ENCODE peak calls at places on chromosomes 13 and 19, in eight cellular contexts. R is cardiac fibroblast, P is stomach, F is fibroblast of lung, Z is lung, I is IMR-90, U is endothelial cell of umbilical vein, M is foreskin fibroblast. D is an unnamed sample.

GRCh38 chr13:63516124-63516523 is 2100.5 kb upstream of the PCDH20 start:
- DNase-seq in P (no peak), U (no peak), I (peak), F (peak), Z (no peak), M (no peak), R (no peak), D (no peak)

GRCh38 chr13:46184277-46184699 is 2.3 kb upstream of the LCP1 start:
- DNase-seq in I (no peak), M (no peak), Z (no peak), R (peak), U (peak), P (peak), F (no peak), D (peak)

GRCh38 chr19:55146648-55147218 is 2.3 kb downstream of the TNNT1 start:
- DNase-seq in I (no peak), F (no peak), Z (no peak), M (no peak), P (no peak), R (no peak), U (no peak), D (no peak)

GRCh38 chr13:105406551-105406950 is 1128.9 kb downstream of the EFNB2 start:
- DNase-seq in Z (no peak), U (no peak), R (no peak), I (no peak), P (no peak), M (no peak), F (no peak), D (no peak)

GRCh38 chr19:7636691-7637373 is at the start of gene STXBP2:
- DNase-seq in M (no peak), R (peak), U (peak), F (no peak), Z (peak), I (no peak), P (peak), D (peak)

GRCh38 chr13:21208755-21209154 is 32.3 kb downstream of the MRPL57 start:
- DNase-seq in M (no peak), P (no peak), I (no peak), F (no peak), U (no peak), R (no peak), Z (no peak), D (peak)

GRCh38 chr19:8576273-8576993 is 809 bp downstream of the MYO1F start:
- DNase-seq in U (no peak), F (no peak), M (no peak), R (no peak), Z (peak), P (no peak), I (no peak), D (no peak)

GRCh38 chr19:48940902-48941301 is 7.4 kb downstream of the DHDH start:
- DNase-seq in U (no peak), P (no peak), Z (no peak), F (no peak), M (no peak), I (no peak), R (no peak), D (no peak)

GRCh38 chr13:78370231-78370630 is 233.1 kb downstream of the POU4F1 start:
- DNase-seq in I (no peak), P (no peak), Z (no peak), M (no peak), F (no peak), R (no peak), U (no peak), D (no peak)

GRCh38 chr13:87975035-87975434 is 303.9 kb downstream of the SLITRK5 start:
- DNase-seq in I (no peak), M (peak), R (no peak), F (peak), U (no peak), P (no peak), Z (no peak), D (peak)

GRCh38 chr13:107574517-107575215 is 640.7 kb downstream of the LIG4 start:
- DNase-seq in U (peak), P (no peak), I (peak), R (no peak), F (peak), Z (no peak), M (no peak), D (peak)

GRCh38 chr13:98297043-98297442 is 120.0 kb upstream of the RNF113B start:
- DNase-seq in R (no peak), Z (no peak), U (no peak), M (no peak), F (no peak), P (no peak), I (no peak), D (no peak)

GRCh38 chr13:30863231-30863630 is 42.8 kb upstream of the MEDAG start:
- DNase-seq in M (no peak), Z (no peak), R (no peak), P (no peak), F (no peak), I (no peak), U (no peak), D (no peak)

GRCh38 chr19:47247308-47247990 is 8.9 kb upstream of the CCDC9 start:
- DNase-seq in Z (peak), P (peak), M (no peak), U (peak), I (peak), F (peak), R (peak), D (peak)

GRCh38 chr13:44668707-44669106 is 92.6 kb upstream of the TSC22D1 start:
- DNase-seq in I (peak), M (no peak), Z (no peak), F (peak), P (no peak), R (peak), U (peak), D (no peak)
- H3K4me3 ChIP-seq in I (no peak), M (no peak), Z (no peak), F (no peak), P (no peak), R (no peak), U (no peak), D (no peak)

DNA sequence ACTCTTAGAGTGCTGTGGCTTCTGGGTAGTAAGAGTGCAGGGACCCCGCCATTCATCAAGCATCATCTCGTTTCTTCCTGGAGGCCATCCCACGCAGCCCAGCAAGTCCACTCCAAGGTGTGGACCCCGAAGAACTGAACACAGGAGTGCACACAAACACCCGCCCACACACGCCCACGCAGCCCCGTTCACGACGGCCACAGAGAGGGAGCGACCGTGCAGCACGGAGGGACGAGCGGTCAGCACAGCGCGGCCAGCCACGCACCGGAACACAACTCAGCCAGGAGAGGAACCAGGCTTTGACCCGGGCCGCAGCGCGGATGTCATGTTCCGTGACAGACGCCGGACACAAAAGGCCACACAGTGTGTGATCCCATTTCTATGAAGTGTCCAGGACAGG is 18.2 kb upstream of the RANBP3 start:
- DNase-seq in Z (no peak), M (no peak), U (no peak), F (no peak), I (no peak), R (no peak), P (no peak), D (no peak)
- TF ChIP-seq CTCF in Z (no peak), M (no peak), U (no peak), F (no peak), I (no peak), R (no peak), P (no peak), D (no peak)

GRCh38 chr19:13207237-13208130 is 57.3 kb downstream of the IER2 start:
- DNase-seq in P (no peak), R (peak), F (no peak), I (no peak), M (peak), U (no peak), Z (no peak), D (no peak)

GRCh38 chr19:13210941-13211340 is 60.7 kb downstream of the IER2 start:
- DNase-seq in U (no peak), M (no peak), R (no peak), P (no peak), F (no peak), Z (no peak), I (no peak), D (no peak)

GRCh38 chr19:13208131-13208963 is 58.1 kb downstream of the IER2 start:
- DNase-seq in R (peak), Z (peak), M (peak), U (peak), I (peak), F (peak), P (peak), D (peak)

GRCh38 chr19:13209797-13210775 is 59.9 kb downstream of the IER2 start:
- DNase-seq in R (no peak), U (no peak), I (no peak), Z (no peak), M (no peak), P (no peak), F (no peak), D (no peak)

DNA sequence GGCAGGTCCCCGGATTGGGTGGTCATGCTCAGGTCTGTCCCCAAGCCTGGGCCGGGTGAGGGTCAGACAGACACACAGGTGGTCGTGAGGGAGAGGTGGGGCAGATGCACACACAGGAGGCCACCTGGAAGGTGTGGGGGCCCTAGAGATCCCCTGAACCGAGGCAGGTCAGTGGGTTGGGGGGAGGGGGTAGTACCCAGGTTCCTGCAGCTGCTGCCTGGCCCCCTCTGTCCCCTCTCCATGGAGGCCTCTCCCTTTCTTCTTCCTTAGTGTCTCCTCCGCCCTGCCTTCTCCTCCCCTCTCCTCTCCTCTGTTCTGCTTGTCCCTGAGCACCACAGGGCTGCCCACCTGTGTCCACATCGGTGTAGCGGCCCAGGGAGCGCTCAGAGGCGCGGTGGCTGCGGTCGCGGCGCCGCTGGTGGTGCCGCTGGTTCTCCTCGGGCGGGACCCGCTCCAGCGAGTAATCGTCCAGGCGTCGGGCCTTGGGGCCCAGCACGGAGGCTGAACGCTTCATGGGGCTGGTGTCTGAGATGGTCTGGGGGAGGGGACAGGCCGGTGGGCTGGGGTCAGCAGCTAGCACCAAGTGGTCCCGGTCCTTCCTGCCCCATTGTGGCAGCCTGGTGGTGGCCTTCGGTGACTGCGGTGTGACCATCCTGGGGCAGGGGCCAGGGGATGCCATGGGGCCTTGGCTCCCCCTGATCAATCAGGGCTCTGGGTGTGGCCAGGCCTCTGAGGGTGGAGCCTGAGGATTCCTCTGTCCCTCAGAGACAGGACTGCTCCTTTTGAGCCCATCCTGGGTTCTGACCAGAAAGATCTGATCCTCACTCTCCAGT is 59.0 kb downstream of the IER2 start:
- DNase-seq in Z (no peak), P (no peak), I (no peak), F (no peak), U (no peak), R (no peak), M (no peak), D (no peak)
- H3K4me3 ChIP-seq in Z (no peak), P (peak), I (no peak), F (no peak), U (no peak), R (no peak), M (no peak), D (no peak)

GRCh38 chr19:10467104-10467706 is 36.0 kb downstream of the KEAP1 start:
- DNase-seq in U (no peak), Z (no peak), M (no peak), P (no peak), R (no peak), F (no peak), I (no peak), D (no peak)

GRCh38 chr19:10473192-10473591 is 30.0 kb downstream of the KEAP1 start:
- DNase-seq in P (no peak), U (no peak), Z (no peak), R (no peak), F (no peak), M (no peak), I (no peak), D (no peak)

GRCh38 chr19:10474962-10475451 is 28.1 kb downstream of the KEAP1 start:
- DNase-seq in F (no peak), Z (no peak), I (no peak), U (no peak), R (no peak), P (no peak), M (no peak), D (no peak)

GRCh38 chr19:10468133-10468532 is 35.0 kb downstream of the KEAP1 start:
- DNase-seq in P (no peak), Z (no peak), I (no peak), U (no peak), R (no peak), F (no peak), M (no peak), D (no peak)

DNA sequence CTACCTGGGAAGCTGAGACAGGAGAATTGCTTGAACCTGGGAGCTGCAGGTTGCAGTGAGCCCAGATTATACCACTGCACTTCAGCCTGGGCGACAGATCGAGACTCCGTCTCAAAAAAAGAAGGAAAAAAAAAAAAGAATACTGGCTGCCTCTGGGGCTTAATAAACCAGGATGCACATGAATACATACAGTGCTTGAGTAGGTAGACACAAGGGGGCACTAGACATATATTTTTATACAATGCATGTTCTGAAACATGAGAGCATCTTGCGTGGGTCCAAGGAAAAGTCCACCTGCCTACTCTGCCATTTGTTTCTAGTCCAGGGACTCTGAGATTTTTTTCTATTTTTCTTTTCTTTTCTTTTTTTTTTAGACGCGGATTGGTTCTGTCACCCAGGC is 31.2 kb downstream of the KEAP1 start:
- DNase-seq in M (no peak), R (peak), U (peak), P (no peak), F (peak), Z (no peak), I (peak), D (peak)
- TF ChIP-seq CTCF in M (peak), R (peak), U (no peak), P (peak), F (peak), Z (no peak), I (peak), D (peak)

GRCh38 chr19:50821248-50821612 is 2.4 kb downstream of the KLK1 start:
- DNase-seq in M (no peak), I (no peak), R (no peak), F (no peak), U (no peak), P (no peak), Z (no peak), D (no peak)
- H3K4me3 ChIP-seq in M (no peak), I (no peak), R (no peak), F (no peak), U (no peak), P (no peak), Z (no peak), D (no peak)

GRCh38 chr19:42450314-42450934 is 7.7 kb upstream of the CXCL17 start:
- DNase-seq in P (peak), F (peak), M (peak), U (peak), Z (peak), R (peak), I (peak), D (peak)

GRCh38 chr19:42443944-42444398 is 1.2 kb upstream of the CXCL17 start:
- DNase-seq in I (no peak), U (no peak), Z (no peak), P (peak), M (no peak), R (no peak), F (no peak), D (no peak)

GRCh38 chr19:42442833-42443232 is at the start of gene CXCL17:
- DNase-seq in R (no peak), U (no peak), P (peak), F (no peak), I (no peak), M (no peak), Z (peak), D (no peak)

GRCh38 chr19:42441047-42441440 is 1.7 kb downstream of the CXCL17 start:
- DNase-seq in P (peak), M (no peak), I (no peak), Z (no peak), F (no peak), R (no peak), U (no peak), D (no peak)

DNA sequence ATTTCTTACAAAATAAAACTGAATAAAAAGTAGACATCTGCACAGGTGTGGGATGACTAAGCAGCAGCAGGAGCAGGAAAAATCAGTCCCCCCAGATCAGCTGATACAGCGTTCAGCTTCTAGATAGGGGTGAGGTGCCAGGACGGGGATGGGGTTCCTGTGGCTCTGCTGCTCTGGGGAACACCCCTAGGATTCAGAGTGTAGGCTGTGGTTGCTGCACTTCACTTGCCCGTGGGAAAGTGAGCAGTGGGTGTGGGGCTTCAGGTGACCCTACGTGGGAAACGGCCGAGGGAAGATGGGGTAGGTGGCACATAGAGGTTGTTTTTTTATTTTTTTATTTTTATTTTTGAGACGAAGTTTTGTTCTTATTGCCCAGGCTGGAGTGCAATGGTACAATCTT is 3.2 kb upstream of the CXCL17 start:
- DNase-seq in Z (no peak), I (no peak), F (no peak), R (no peak), P (no peak), U (no peak), M (no peak), D (no peak)
- TF ChIP-seq CTCF in Z (no peak), I (no peak), F (no peak), R (no peak), P (no peak), U (no peak), M (no peak), D (no peak)

DNA sequence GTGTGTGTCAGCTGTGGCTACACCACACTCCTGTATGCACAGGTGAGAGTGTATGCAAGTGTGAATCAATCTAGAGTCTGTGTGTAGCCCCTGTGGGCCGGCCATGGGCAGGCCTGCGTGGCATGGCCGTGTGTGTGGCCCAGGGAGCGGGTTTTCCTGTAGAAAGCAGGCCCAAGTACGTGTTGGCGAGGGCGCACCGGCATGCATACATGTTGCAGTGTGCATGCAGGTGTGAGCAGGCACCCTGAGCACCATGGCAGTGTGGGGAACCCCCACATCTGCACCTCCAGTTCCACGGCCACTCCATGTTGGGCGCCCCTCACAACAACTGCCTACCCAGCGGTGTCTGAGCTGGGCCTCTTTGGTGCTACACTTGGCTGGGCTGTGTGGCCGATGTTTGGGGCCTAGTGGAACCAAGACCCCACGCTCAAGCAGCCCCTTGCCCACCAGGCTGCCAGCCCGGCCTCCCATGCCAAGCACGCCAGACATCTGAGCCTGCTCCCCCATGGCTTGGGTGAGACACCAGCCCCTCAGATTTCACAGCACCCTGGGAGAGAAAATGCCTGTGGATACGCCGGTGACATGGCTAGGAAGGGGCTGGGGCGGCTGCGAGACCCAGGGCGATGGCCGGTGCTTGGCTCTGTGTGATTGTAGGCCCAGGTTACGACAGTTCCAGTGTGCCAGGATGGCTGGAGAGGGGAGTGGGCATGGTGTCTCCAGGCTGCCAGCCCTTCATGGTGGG is 2.1 kb downstream of the NFIX start:
- DNase-seq in P (no peak), U (no peak), I (no peak), F (no peak), M (no peak), Z (no peak), R (no peak), D (no peak)
- H3K4me3 ChIP-seq in P (peak), U (no peak), I (peak), F (peak), M (peak), Z (peak), R (peak), D (peak)